ENCODE peak calls at places on chromosome 20, in six cellular contexts. R is spleen, K is sigmoid colon, L is breast epithelium, J is K562, O is HCT116. A is an unnamed sample.

GRCh38 chr20:50876816-50877215 is 54.4 kb downstream of the ADNP start:
- DNase-seq in L (peak; percentile 33), J (no peak), O (no peak), K (peak; percentile 40), R (peak; percentile 59), A (no peak)

GRCh38 chr20:62982124-62983075 is 24.4 kb downstream of the BHLHE23 start:
- DNase-seq in J (no peak), L (no peak), R (no peak), O (no peak), K (no peak), A (no peak)

GRCh38 chr20:2768632-2769015 is 31.8 kb downstream of the CPXM1 start:
- DNase-seq in L (no peak), J (no peak), O (no peak), R (no peak), K (no peak), A (no peak)

GRCh38 chr20:48295966-48296421 is 510.7 kb upstream of the SULF2 start:
- DNase-seq in O (no peak), K (no peak), L (no peak), R (no peak), J (no peak), A (no peak)

GRCh38 chr20:64245746-64246595 is 9.6 kb upstream of the PCMTD2 start:
- DNase-seq in J (no peak), L (peak; percentile 20), O (no peak), R (peak; percentile 31), K (no peak), A (no peak)

GRCh38 chr20:37406010-37406998 is 60.4 kb downstream of the SRC start:
- DNase-seq in O (no peak), R (no peak), J (peak; percentile 91), K (no peak), L (no peak), A (no peak)

GRCh38 chr20:57439432-57439831 is 48.2 kb downstream of the RBM38 start:
- DNase-seq in J (no peak), R (peak; percentile 78), O (no peak), L (peak; percentile 92), K (peak; percentile 95), A (no peak)

GRCh38 chr20:60389882-60390281 is 431.7 kb downstream of the CDH26 start:
- DNase-seq in R (no peak), L (no peak), O (no peak), J (no peak), K (no peak), A (no peak)

GRCh38 chr20:4613718-4614620 is 107.7 kb upstream of the PRND start:
- DNase-seq in J (peak; percentile 51), O (peak; percentile 54), K (no peak), L (no peak), R (no peak), A (peak; percentile 91)

GRCh38 chr20:47362361-47363219 is 6.1 kb upstream of the ZMYND8 start:
- DNase-seq in R (peak; percentile 72), L (no peak), J (no peak), O (no peak), K (no peak), A (no peak)

GRCh38 chr20:57664924-57665588 is 44.8 kb downstream of the PMEPA1 start:
- DNase-seq in K (peak; percentile 42), J (no peak), R (peak; percentile 35), L (no peak), O (no peak), A (no peak)

GRCh38 chr20:13012886-13013285 is 4.1 kb downstream of the SPTLC3 start:
- DNase-seq in J (no peak), K (no peak), O (no peak), R (no peak), L (no peak), A (no peak)

GRCh38 chr20:10622657-10623418 is 51.0 kb downstream of the JAG1 start:
- DNase-seq in K (peak; percentile 88), O (no peak), J (peak; percentile 8), R (no peak), L (no peak), A (no peak)

GRCh38 chr20:62159835-62160234 is 16.3 kb downstream of the SS18L1 start:
- DNase-seq in L (no peak), R (no peak), K (no peak), J (no peak), O (peak; percentile 86), A (no peak)

GRCh38 chr20:4519530-4519929 is 202.2 kb upstream of the PRND start:
- DNase-seq in K (no peak), L (no peak), J (peak; percentile 17), O (no peak), R (no peak), A (no peak)

GRCh38 chr20:37319120-37319717 is 26.7 kb upstream of the SRC start:
- DNase-seq in K (no peak), L (no peak), J (no peak), R (no peak), O (no peak), A (no peak)

GRCh38 chr20:46901638-46902037 is 7.0 kb downstream of the EYA2 start:
- DNase-seq in R (no peak), L (no peak), K (no peak), O (no peak), J (no peak), A (no peak)

GRCh38 chr20:64083380-64084208 is 604 bp downstream of the LKAAEAR1 start:
- DNase-seq in J (peak; percentile 84), K (no peak), R (peak; percentile 97), L (no peak), O (no peak), A (no peak)

GRCh38 chr20:10362674-10363073 is 71.3 kb downstream of the MKKS start:
- DNase-seq in L (no peak), O (no peak), K (no peak), R (no peak), J (no peak), A (no peak)

GRCh38 chr20:39795401-39796272 is 833.5 kb downstream of the DHX35 start:
- DNase-seq in O (no peak), L (no peak), R (no peak), J (no peak), K (no peak), A (no peak)

GRCh38 chr20:750801-751200 is 17.5 kb downstream of the SLC52A3 start:
- DNase-seq in K (no peak), O (no peak), R (peak; percentile 15), J (peak; percentile 64), L (no peak), A (no peak)

GRCh38 chr20:4811661-4812181 is 90.0 kb downstream of the PRND start:
- DNase-seq in O (no peak), R (peak; percentile 95), K (peak; percentile 84), L (no peak), J (no peak), A (no peak)

GRCh38 chr20:32830437-32830836 is 10.7 kb downstream of the MAPRE1 start:
- DNase-seq in O (no peak), L (no peak), K (no peak), J (no peak), R (no peak), A (no peak)

GRCh38 chr20:63791497-63792156 is 39.4 kb downstream of the ZBTB46 start:
- DNase-seq in R (no peak), O (no peak), J (no peak), K (no peak), L (no peak), A (no peak)

GRCh38 chr20:41138217-41138526 is 829 bp downstream of the PLCG1 start:
- DNase-seq in K (no peak), O (no peak), L (no peak), J (no peak), R (no peak), A (no peak)
- H3K4me1 ChIP-seq in K (peaks cover 47% of the 10 kb centered on the region), O (peaks cover 20% of the 10 kb centered on the region), L (peaks cover 15% of the 10 kb centered on the region), J (peaks cover 39% of the 10 kb centered on the region), R (peaks cover 32% of the 10 kb centered on the region), A (peaks cover 67% of the 10 kb centered on the region)

GRCh38 chr20:43680976-43681375 is 14.1 kb downstream of the MYBL2 start:
- DNase-seq in L (no peak), O (no peak), K (no peak), J (no peak), R (no peak), A (no peak)
- TF ChIP-seq POLR2AphosphoS5 in L (no peak), O (no peak), K (no peak), J (no peak), R (no peak), A (no peak)

GRCh38 chr20:35506872-35507638 is 22.4 kb downstream of the C20orf173 start:
- DNase-seq in K (no peak), O (no peak), L (no peak), R (no peak), J (no peak), A (no peak)

GRCh38 chr20:35510946-35511735 is 18.3 kb downstream of the C20orf173 start:
- DNase-seq in O (no peak), K (no peak), R (no peak), L (no peak), J (no peak), A (no peak)

GRCh38 chr20:35506179-35506578 is 23.3 kb downstream of the C20orf173 start:
- DNase-seq in R (no peak), O (no peak), K (no peak), J (no peak), L (no peak), A (no peak)

GRCh38 chr20:35511814-35512420 is 17.5 kb downstream of the C20orf173 start:
- DNase-seq in K (no peak), O (no peak), R (no peak), J (peak; percentile 37), L (no peak), A (no peak)

DNA sequence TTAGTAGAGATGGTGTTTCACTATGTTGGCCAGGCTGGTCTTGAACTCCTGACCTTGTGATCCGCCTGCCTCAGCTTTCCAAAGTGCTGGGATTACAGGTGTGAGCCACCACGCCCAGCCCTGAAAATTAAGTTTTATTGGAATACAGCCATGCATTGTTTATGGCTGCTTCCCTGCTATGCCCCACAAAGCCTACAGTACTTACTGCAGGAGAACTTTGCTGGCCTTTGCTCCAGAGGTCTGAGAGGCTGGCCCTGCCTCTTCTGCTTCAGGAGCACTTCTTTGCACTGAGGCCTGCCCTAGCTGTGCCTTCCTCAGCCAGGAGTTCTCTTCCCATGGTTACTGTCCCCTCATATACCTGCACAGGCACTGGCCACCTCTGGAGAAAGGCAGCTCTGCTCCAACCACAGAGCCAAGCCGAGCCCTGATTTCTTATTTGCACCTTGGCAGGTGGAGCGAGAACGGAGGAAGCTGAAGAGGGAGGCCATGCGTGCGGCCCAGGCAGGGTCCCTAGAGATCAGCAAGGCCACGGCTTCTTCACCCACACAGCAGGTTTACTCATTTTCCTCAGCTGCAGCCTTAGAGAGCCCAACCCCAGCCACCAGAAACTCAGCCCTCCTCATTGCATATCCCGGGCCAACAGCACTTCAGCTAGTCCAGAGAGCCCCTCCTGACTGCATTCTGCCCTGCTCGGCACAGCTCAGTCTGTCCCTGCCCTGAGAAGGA is 20.8 kb downstream of the C20orf173 start:
- DNase-seq in J (no peak), L (no peak), O (no peak), R (no peak), K (no peak), A (no peak)
- H3K4me1 ChIP-seq in J (no peaks in the 10 kb centered on the region), L (no peaks in the 10 kb centered on the region), O (peaks cover 14% of the 10 kb centered on the region), R (peaks cover 3% of the 10 kb centered on the region), K (peaks cover 8% of the 10 kb centered on the region), A (peaks cover 10% of the 10 kb centered on the region)

GRCh38 chr20:17586250-17586649 is 16.4 kb downstream of the DSTN start:
- DNase-seq in J (no peak), L (no peak), K (no peak), R (no peak), O (no peak), A (no peak)

GRCh38 chr20:17579369-17580039 is 9.6 kb downstream of the DSTN start:
- DNase-seq in O (no peak), J (no peak), L (no peak), R (no peak), K (no peak), A (no peak)

GRCh38 chr20:17580905-17581304 is 11.0 kb downstream of the DSTN start:
- DNase-seq in O (no peak), K (no peak), R (no peak), J (no peak), L (no peak), A (no peak)

GRCh38 chr20:17584684-17585083 is 14.8 kb downstream of the DSTN start:
- DNase-seq in O (no peak), J (no peak), L (no peak), R (no peak), K (no peak), A (no peak)

GRCh38 chr20:17583126-17583525 is 13.3 kb downstream of the DSTN start:
- DNase-seq in J (no peak), L (no peak), R (no peak), O (no peak), K (no peak), A (no peak)
- TF ChIP-seq POLR2AphosphoS5 in J (no peak), L (no peak), R (no peak), O (no peak), K (peak; percentile 25), A (peak; percentile 41)

A was measured in esophagus muscularis mucosa.